ENCODE peak calls at places on chromosome 12, in nine cellular contexts. X is fibroblast of lung; D is fibroblast of the aortic adventitia; F is mammary epithelial cell; L is DMS79 treated with DMSO at 0.1 percent for 48 hours; U is left cardiac atrium; R is CD4-positive, alpha-beta T cell; N is effector memory CD4-positive, alpha-beta T cell; A is HTR-8/SVneo. W is an unnamed sample.

GRCh38 chr12:62631531-62632520 is 165.2 kb downstream of the MON2 start:
- DNase-seq in X (peak), D (peak), F (peak), L (peak), U (peak), R (no peak), N (no peak), A (peak), W (no peak)

GRCh38 chr12:24600559-24600958 is 348.3 kb downstream of the BCAT1 start:
- DNase-seq in X (no peak), D (no peak), F (no peak), L (no peak), U (no peak), R (no peak), N (no peak), A (no peak), W (no peak)

GRCh38 chr12:89706551-89707348 is 1.9 kb downstream of the ATP2B1 start:
- DNase-seq in X (peak), D (no peak), F (peak), L (no peak), U (peak), R (no peak), N (no peak), A (no peak), W (no peak)

GRCh38 chr12:49615725-49616124 is 7.6 kb upstream of the PRPF40B start:
- DNase-seq in X (peak), D (peak), F (peak), L (no peak), U (no peak), R (no peak), N (no peak), A (no peak), W (no peak)

GRCh38 chr12:69648476-69648875 is 37.8 kb upstream of the LRRC10 start:
- DNase-seq in X (peak), D (peak), F (peak), L (no peak), U (no peak), R (no peak), N (no peak), A (peak), W (peak)

GRCh38 chr12:12715128-12715458 is 2.1 kb upstream of the CDKN1B start:
- DNase-seq in X (no peak), D (no peak), F (no peak), L (peak), U (no peak), R (no peak), N (no peak), A (no peak), W (no peak)

GRCh38 chr12:3200032-3200617 is 122.9 kb downstream of the TSPAN9 start:
- DNase-seq in X (peak), D (peak), F (peak), L (peak), U (peak), R (no peak), N (no peak), A (peak), W (no peak)

GRCh38 chr12:84922721-84923120 is 10.1 kb upstream of the SLC6A15 start:
- DNase-seq in X (peak), D (peak), F (peak), L (no peak), U (no peak), R (no peak), N (no peak), A (no peak), W (peak)

GRCh38 chr12:50685641-50686040 is 78.3 kb upstream of the ATF1 start:
- DNase-seq in X (no peak), D (no peak), F (no peak), L (no peak), U (no peak), R (no peak), N (no peak), A (no peak), W (no peak)

GRCh38 chr12:115956236-115956635 is 321.3 kb downstream of the MED13L start:
- DNase-seq in X (no peak), D (no peak), F (no peak), L (no peak), U (no peak), R (no peak), N (no peak), A (no peak), W (no peak)

GRCh38 chr12:34107781-34108404 is 85.6 kb downstream of the ALG10 start:
- DNase-seq in X (no peak), D (no peak), F (no peak), L (no peak), U (no peak), R (no peak), N (no peak), A (no peak), W (no peak)

GRCh38 chr12:24425601-24425970 is 476.1 kb upstream of the SOX5 start:
- DNase-seq in X (peak), D (no peak), F (no peak), L (no peak), U (no peak), R (no peak), N (no peak), A (no peak), W (no peak)

GRCh38 chr12:108768591-108769500 is 37.5 kb upstream of the CORO1C start:
- DNase-seq in X (no peak), D (no peak), F (no peak), L (no peak), U (peak), R (peak), N (no peak), A (no peak), W (no peak)

GRCh38 chr12:92648242-92649031 is 54.4 kb upstream of the PLEKHG7 start:
- DNase-seq in X (no peak), D (peak), F (peak), L (no peak), U (no peak), R (no peak), N (no peak), A (no peak), W (no peak)

GRCh38 chr12:124456652-124457152 is 110.7 kb downstream of the NCOR2 start:
- DNase-seq in X (no peak), D (no peak), F (no peak), L (no peak), U (peak), R (peak), N (peak), A (no peak), W (no peak)

GRCh38 chr12:92696240-92696639 is 6.5 kb upstream of the PLEKHG7 start:
- DNase-seq in X (peak), D (peak), F (no peak), L (no peak), U (peak), R (no peak), N (no peak), A (no peak), W (no peak)

GRCh38 chr12:57085999-57086950 is 2.6 kb upstream of the NAB2 start:
- DNase-seq in X (peak), D (peak), F (peak), L (peak), U (peak), R (peak), N (no peak), A (peak), W (peak)

GRCh38 chr12:45909041-45909713 is 81.2 kb downstream of the SCAF11 start:
- DNase-seq in X (peak), D (peak), F (no peak), L (no peak), U (no peak), R (no peak), N (no peak), A (no peak), W (no peak)